ENCODE peak calls at places on chromosomes 11 and 22, in seven cellular contexts. N, F, M, R, J, C and Y are unnamed samples.

GRCh38 chr11:69689484-69690319 is 14.1 kb downstream of the FGF19 start:
- DNase-seq in C (no peak), M (peak), R (no peak), N (no peak), J (no peak), F (no peak), Y (no peak)

GRCh38 chr11:33904128-33904527 is 12.3 kb upstream of the LMO2 start:
- DNase-seq in C (no peak), F (no peak), R (no peak), N (no peak), J (no peak), M (no peak), Y (no peak)

GRCh38 chr22:39153220-39153860 is 860 bp upstream of the CBX7 start:
- DNase-seq in M (peak), C (no peak), N (no peak), F (no peak), J (no peak), R (no peak), Y (no peak)

GRCh38 chr22:30857791-30858190 is 110.8 kb downstream of the MORC2 start:
- DNase-seq in N (no peak), R (no peak), C (no peak), J (no peak), M (no peak), F (no peak), Y (peak)

GRCh38 chr11:66904055-66904454 is 47.2 kb downstream of the LRFN4 start:
- DNase-seq in M (no peak), R (no peak), N (no peak), C (no peak), F (no peak), J (no peak), Y (no peak)

GRCh38 chr11:117818036-117818858 is 6.3 kb downstream of the FXYD2 start:
- DNase-seq in M (no peak), R (no peak), N (no peak), C (no peak), J (peak), F (no peak), Y (no peak)

GRCh38 chr22:30526656-30527055 is 19.9 kb downstream of the SEC14L6 start:
- DNase-seq in C (no peak), F (no peak), R (no peak), M (no peak), J (no peak), N (no peak), Y (no peak)

GRCh38 chr11:110989734-110990133 is 255.8 kb upstream of the POU2AF2 start:
- DNase-seq in R (no peak), M (peak), C (no peak), N (peak), J (no peak), F (no peak), Y (no peak)

GRCh38 chr22:17732251-17732854 is 41.9 kb downstream of the BID start:
- DNase-seq in M (no peak), N (no peak), R (no peak), F (no peak), C (no peak), J (no peak), Y (no peak)

GRCh38 chr11:11553595-11553994 is 68.2 kb downstream of the GALNT18 start:
- DNase-seq in R (no peak), C (peak), M (no peak), N (no peak), F (no peak), J (no peak), Y (no peak)

GRCh38 chr11:27635567-27636037 is 64.7 kb downstream of the BDNF start:
- DNase-seq in M (no peak), F (no peak), J (no peak), N (no peak), R (no peak), C (no peak), Y (no peak)
- TF ChIP-seq CTCF in M (no peak), F (no peak), J (no peak), N (no peak), R (no peak), C (no peak), Y (no peak)

GRCh38 chr22:37940698-37941376 is 12.6 kb downstream of the C22orf23 start:
- DNase-seq in R (no peak), M (no peak), C (peak), N (no peak), F (no peak), J (no peak), Y (no peak)
- TF ChIP-seq CTCF in R (no peak), M (no peak), C (no peak), N (no peak), F (no peak), J (no peak), Y (no peak)

DNA sequence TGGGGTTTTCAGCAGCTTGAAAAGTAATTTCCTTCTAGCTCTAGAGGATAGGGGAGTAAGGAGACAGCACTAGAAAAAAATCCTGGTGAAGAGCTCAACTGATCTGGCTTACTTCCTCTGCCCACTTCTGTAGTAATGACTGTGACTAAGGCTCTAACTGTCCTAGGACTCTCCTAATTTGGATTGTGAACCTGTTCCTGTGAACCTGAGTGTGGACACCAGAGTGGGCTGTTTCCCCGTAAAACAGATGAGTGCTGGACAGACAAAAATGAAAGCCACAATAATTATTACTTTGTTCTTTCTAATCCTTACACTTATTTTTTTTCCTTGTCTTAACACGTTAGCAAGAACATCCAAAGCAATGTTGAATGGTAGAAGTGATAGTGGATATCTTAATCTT is 154.1 kb downstream of the AASDHPPT start:
- DNase-seq in C (no peak), R (no peak), F (no peak), N (peak), M (no peak), J (peak), Y (no peak)
- TF ChIP-seq CTCF in C (no peak), R (no peak), F (no peak), N (peak), M (no peak), J (no peak), Y (peak)

GRCh38 chr11:88305430-88305829 is 32.1 kb downstream of the CTSC start:
- DNase-seq in J (no peak), N (no peak), F (no peak), R (no peak), C (no peak), M (no peak), Y (no peak)

GRCh38 chr11:88307749-88308425 is 29.6 kb downstream of the CTSC start:
- DNase-seq in N (no peak), F (no peak), R (no peak), C (no peak), M (no peak), J (no peak), Y (no peak)

GRCh38 chr11:88308576-88308975 is 29.0 kb downstream of the CTSC start:
- DNase-seq in M (no peak), N (no peak), C (no peak), J (no peak), R (no peak), F (no peak), Y (no peak)

GRCh38 chr11:88304352-88304751 is 33.2 kb downstream of the CTSC start:
- DNase-seq in M (no peak), R (no peak), C (no peak), F (no peak), J (no peak), N (no peak), Y (no peak)

DNA sequence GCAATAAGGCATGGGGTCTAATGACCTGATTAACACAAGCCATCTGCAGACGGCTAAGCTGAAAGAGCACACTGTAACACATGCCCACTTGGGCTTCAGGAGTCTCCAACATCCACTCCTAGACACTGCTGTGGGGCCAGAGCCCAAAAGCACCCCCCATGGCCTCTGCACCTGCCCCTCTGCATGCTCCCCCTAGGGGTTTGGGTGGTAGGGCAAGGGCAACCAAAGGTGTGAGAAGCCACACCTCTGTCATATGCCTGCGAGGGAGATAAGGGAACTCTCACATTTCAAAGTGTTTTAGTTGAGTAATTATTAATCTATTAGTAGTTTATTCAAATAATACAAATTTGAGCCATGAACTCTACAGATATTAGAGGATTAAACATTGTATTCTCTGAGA is 30.8 kb downstream of the CTSC start:
- DNase-seq in F (no peak), J (no peak), N (no peak), R (no peak), M (no peak), C (no peak), Y (no peak)
- TF ChIP-seq CTCF in F (peak), J (no peak), N (no peak), R (no peak), M (no peak), C (no peak), Y (no peak)

DNA sequence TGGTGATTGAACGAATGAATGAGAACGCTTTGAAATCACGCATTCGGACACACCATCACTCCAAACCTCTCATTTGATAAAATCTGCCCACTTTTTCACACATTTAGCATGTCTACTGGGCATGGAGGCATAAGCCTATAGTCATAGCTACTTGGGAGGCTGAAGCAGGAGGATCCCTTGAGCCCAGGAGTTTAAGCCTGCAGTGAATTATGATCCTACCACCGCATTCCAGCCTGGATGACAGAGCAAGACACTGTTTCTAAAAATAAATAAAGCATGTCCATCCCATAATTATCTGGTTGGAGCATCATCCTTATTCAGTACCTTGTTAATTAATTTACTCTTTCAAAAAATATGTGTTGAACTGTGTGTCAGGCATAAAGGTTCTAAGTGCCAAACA is 3.3 kb upstream of the PICALM start:
- DNase-seq in R (no peak), C (no peak), F (no peak), M (no peak), J (no peak), N (peak), Y (no peak)
- TF ChIP-seq CTCF in R (no peak), C (no peak), F (no peak), M (no peak), J (no peak), N (no peak), Y (no peak)

DNA sequence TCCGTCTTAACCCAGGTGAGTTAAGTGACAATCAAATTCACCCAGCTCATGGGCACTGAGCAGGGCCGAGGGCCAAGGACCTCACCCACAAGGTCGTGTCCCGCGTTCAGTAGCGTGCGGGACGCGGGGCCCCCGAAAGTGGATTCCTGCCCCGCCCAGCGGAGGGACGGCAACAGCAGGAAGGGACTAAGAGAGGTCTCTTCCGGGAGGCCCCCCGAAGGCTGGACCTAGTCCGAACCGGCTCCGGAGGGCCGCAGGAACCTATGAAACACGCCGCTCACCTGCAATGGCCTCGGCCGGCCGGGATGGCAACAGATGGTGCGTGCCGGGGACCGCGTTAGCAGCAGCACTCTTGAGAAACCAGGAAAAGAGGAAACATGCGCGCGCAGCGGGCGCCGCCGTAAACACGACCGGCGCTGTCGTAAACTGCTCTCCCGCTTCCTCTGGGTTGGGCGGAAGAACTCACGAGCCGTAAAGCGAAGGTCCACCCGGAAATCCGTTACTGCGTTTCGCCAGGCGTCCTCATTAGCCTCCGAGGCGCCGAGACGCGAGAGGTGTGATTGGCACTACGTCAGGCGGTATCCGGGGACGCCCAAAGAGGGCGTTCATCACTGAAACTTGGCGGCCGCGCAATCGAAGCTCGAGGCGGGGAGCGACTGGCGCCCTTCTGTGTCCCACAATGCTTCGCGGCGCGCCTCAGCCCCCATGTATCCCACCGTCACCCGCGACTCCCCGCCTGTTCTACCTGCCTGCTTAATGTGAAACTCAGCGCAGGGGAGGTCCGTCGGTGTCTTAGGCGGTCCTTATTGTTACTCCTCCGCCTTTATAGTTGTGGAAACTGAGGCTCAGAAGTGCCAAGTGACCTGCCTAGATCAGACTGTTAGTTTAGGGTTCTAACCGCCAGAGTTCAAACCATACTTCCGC is at the start of gene EIF3D:
- DNase-seq in C (peak), F (peak), N (peak), J (peak), R (peak), M (peak), Y (peak)
- TF ChIP-seq CTCF in C (peak), F (peak), N (no peak), J (no peak), R (no peak), M (no peak), Y (no peak)

DNA sequence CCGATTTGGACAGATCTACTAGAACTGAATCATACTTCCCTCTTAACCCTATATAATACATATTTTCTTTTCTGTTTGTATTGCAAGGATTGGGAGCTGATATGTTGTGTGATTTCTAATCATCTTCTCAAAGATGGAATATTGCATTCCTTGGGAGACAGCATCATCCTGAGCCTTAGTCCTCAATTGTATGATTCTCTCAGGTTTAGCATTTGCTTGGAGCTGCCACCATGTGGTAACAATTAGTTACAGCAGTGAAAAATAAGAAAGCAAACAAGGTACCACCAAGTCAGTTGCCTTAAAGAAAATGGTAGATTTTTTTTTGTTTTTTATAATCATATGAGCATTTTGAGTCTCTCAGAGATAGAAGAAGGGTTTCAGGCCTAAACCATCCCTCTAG is 11.9 kb downstream of the SNX19 start:
- DNase-seq in M (no peak), R (no peak), C (no peak), N (no peak), F (no peak), J (no peak), Y (no peak)
- TF ChIP-seq CTCF in M (peak), R (no peak), C (no peak), N (peak), F (peak), J (no peak), Y (peak)

GRCh38 chr11:17635551-17635938 is 83.8 kb upstream of the MYOD1 start:
- DNase-seq in R (no peak), C (no peak), F (no peak), J (no peak), M (no peak), N (no peak), Y (no peak)
- TF ChIP-seq CTCF in R (no peak), C (no peak), F (no peak), J (no peak), M (no peak), N (no peak), Y (no peak)